ENCODE peak calls at places on chromosomes 4 and X, in five cellular contexts. F is WTC11; I is stimulated activated CD8-positive, alpha-beta memory T cell treated with anti-CD3 and anti-CD28 coated beads, Interleukin-7, amount 100 ng/mL, for 1 hour; C is NCI-H1092; Y is cardiac septum. G is an unnamed sample.

GRCh38 chr4:11908205-11908604 is 479.5 kb upstream of the HS3ST1 start:
- DNase-seq in F (no peak), I (no peak), C (no peak), Y (no peak), G (no peak)

GRCh38 chrX:152231106-152231505 is 92.7 kb upstream of the MAGEA10 start:
- DNase-seq in F (no peak), I (no peak), C (no peak), Y (no peak), G (no peak)

GRCh38 chr4:113776679-113777078 is 15.1 kb upstream of the CAMK2D start:
- DNase-seq in F (peak; percentile 58), I (no peak), C (no peak), Y (no peak), G (no peak)

GRCh38 chr4:127622923-127623754 is 9.6 kb upstream of the INTU start:
- DNase-seq in F (peak; percentile 57), I (no peak), C (peak; percentile 27), Y (no peak), G (no peak)

GRCh38 chrX:46325312-46325877 is 219.8 kb downstream of the ZNF674 start:
- DNase-seq in F (peak; percentile 22), I (peak; percentile 5), C (no peak), Y (no peak), G (no peak)

GRCh38 chrX:126165721-126166401 is at the start of gene DCAF12L2:
- DNase-seq in F (peak; percentile 41), I (no peak), C (peak; percentile 1), Y (no peak), G (no peak)

GRCh38 chr4:101356928-101357327 is 9.6 kb upstream of the PPP3CA start:
- DNase-seq in F (no peak), I (no peak), C (no peak), Y (no peak), G (no peak)

GRCh38 chr4:68249434-68249833 is 3.9 kb upstream of the TMPRSS11B start:
- DNase-seq in F (no peak), I (no peak), C (no peak), Y (no peak), G (no peak)

GRCh38 chrX:78595901-78596502 is 63.1 kb downstream of the RTL3 start:
- DNase-seq in F (peak; percentile 37), I (no peak), C (no peak), Y (no peak), G (peak; percentile 9)

GRCh38 chrX:18891561-18891945 is 92.4 kb downstream of the PHKA2 start:
- DNase-seq in F (no peak), I (no peak), C (no peak), Y (peak; percentile 36), G (no peak)

GRCh38 chr4:82043081-82043808 is 330.5 kb downstream of the HNRNPD start:
- DNase-seq in F (peak; percentile 21), I (no peak), C (no peak), Y (no peak), G (no peak)

GRCh38 chrX:41661366-41662095 is 27.2 kb upstream of the GPR34 start:
- DNase-seq in F (no peak), I (no peak), C (no peak), Y (no peak), G (no peak)

GRCh38 chrX:13103111-13103913 is 58.9 kb upstream of the FAM9C start:
- DNase-seq in F (no peak), I (no peak), C (no peak), Y (no peak), G (no peak)

GRCh38 chrX:39327255-39327654 is 526.0 kb downstream of the MID1IP1 start:
- DNase-seq in F (no peak), I (no peak), C (no peak), Y (no peak), G (no peak)

GRCh38 chr4:110128092-110128989 is 70.1 kb downstream of the ELOVL6 start:
- DNase-seq in F (no peak), I (no peak), C (no peak), Y (no peak), G (no peak)

GRCh38 chrX:10648608-10649007 is 28.2 kb upstream of the MID1 start:
- DNase-seq in F (no peak), I (no peak), C (no peak), Y (no peak), G (no peak)

GRCh38 chr4:11529625-11530201 is 101.0 kb upstream of the HS3ST1 start:
- DNase-seq in F (no peak), I (no peak), C (no peak), Y (no peak), G (no peak)

GRCh38 chrX:40755291-40756249 is 20.2 kb upstream of the MED14 start:
- DNase-seq in F (no peak), I (no peak), C (no peak), Y (peak; percentile 84), G (no peak)

GRCh38 chr4:107665001-107665400 is 55.0 kb downstream of the PAPSS1 start:
- DNase-seq in F (no peak), I (no peak), C (no peak), Y (no peak), G (no peak)

GRCh38 chr4:125734504-125734903 is 419.7 kb downstream of the FAT4 start:
- DNase-seq in F (no peak), I (no peak), C (no peak), Y (no peak), G (no peak)

GRCh38 chrX:69285881-69286545 is 120.8 kb upstream of the PJA1 start:
- DNase-seq in F (peak; percentile 66), I (peak; percentile 37), C (peak; percentile 36), Y (peak; percentile 81), G (no peak)

GRCh38 chr4:179472164-179472563 is 2029.9 kb upstream of the AGA start:
- DNase-seq in F (no peak), I (no peak), C (no peak), Y (no peak), G (no peak)

GRCh38 chr4:113675731-113676707 is 85.5 kb downstream of the CAMK2D start:
- DNase-seq in F (no peak), I (no peak), C (no peak), Y (no peak), G (no peak)

G was measured in KG1.